ENCODE peak calls at places on chromosomes 16 and 17, in six cellular contexts. One of them, this sample, is unnamed.

GRCh38 chr16:12317856-12318591 is 341.5 kb downstream of the SNX29 start:
- DNase-seq in NCI-H2029 treated with DMSO at 0.1 percent for 48 hours: no peak
- DNase-seq in stimulated activated CD4-positive, alpha-beta T cell treated with anti-CD3 and anti-CD28 coated beads, TNF-alpha, amount 100 ng/mL, for 1 hour: no peak
- DNase-seq in stimulated activated CD8-positive, alpha-beta memory T cell treated with anti-CD3 and anti-CD28 coated beads, Interleukin-4, amount 100 ng/mL, for 4 hours: no peak
- DNase-seq in glutamatergic neuron: no peak
- DNase-seq in HuH-7: no peak
- DNase-seq in this sample: no peak

GRCh38 chr17:81029859-81030258 is 5.1 kb upstream of the BAIAP2 start:
- DNase-seq in NCI-H2029 treated with DMSO at 0.1 percent for 48 hours: no peak
- DNase-seq in stimulated activated CD4-positive, alpha-beta T cell treated with anti-CD3 and anti-CD28 coated beads, TNF-alpha, amount 100 ng/mL, for 1 hour: no peak
- DNase-seq in stimulated activated CD8-positive, alpha-beta memory T cell treated with anti-CD3 and anti-CD28 coated beads, Interleukin-4, amount 100 ng/mL, for 4 hours: no peak
- DNase-seq in glutamatergic neuron: no peak
- DNase-seq in HuH-7: no peak
- DNase-seq in this sample: no peak

GRCh38 chr16:89827383-89828198 is 684 bp upstream of the SPIRE2 start:
- DNase-seq in NCI-H2029 treated with DMSO at 0.1 percent for 48 hours: no peak
- DNase-seq in stimulated activated CD4-positive, alpha-beta T cell treated with anti-CD3 and anti-CD28 coated beads, TNF-alpha, amount 100 ng/mL, for 1 hour: no peak
- DNase-seq in stimulated activated CD8-positive, alpha-beta memory T cell treated with anti-CD3 and anti-CD28 coated beads, Interleukin-4, amount 100 ng/mL, for 4 hours: no peak
- DNase-seq in glutamatergic neuron: peak
- DNase-seq in HuH-7: peak
- DNase-seq in this sample: peak

GRCh38 chr16:11683140-11683539 is 14.9 kb downstream of the SNN start:
- DNase-seq in NCI-H2029 treated with DMSO at 0.1 percent for 48 hours: no peak
- DNase-seq in stimulated activated CD4-positive, alpha-beta T cell treated with anti-CD3 and anti-CD28 coated beads, TNF-alpha, amount 100 ng/mL, for 1 hour: no peak
- DNase-seq in stimulated activated CD8-positive, alpha-beta memory T cell treated with anti-CD3 and anti-CD28 coated beads, Interleukin-4, amount 100 ng/mL, for 4 hours: no peak
- DNase-seq in glutamatergic neuron: no peak
- DNase-seq in HuH-7: no peak
- DNase-seq in this sample: no peak

GRCh38 chr16:938136-938535 is 32.6 kb downstream of the LMF1 start:
- DNase-seq in NCI-H2029 treated with DMSO at 0.1 percent for 48 hours: no peak
- DNase-seq in stimulated activated CD4-positive, alpha-beta T cell treated with anti-CD3 and anti-CD28 coated beads, TNF-alpha, amount 100 ng/mL, for 1 hour: no peak
- DNase-seq in stimulated activated CD8-positive, alpha-beta memory T cell treated with anti-CD3 and anti-CD28 coated beads, Interleukin-4, amount 100 ng/mL, for 4 hours: no peak
- DNase-seq in glutamatergic neuron: no peak
- DNase-seq in HuH-7: no peak
- DNase-seq in this sample: no peak

GRCh38 chr16:65679785-65680184 is 557.9 kb upstream of the CDH11 start:
- DNase-seq in NCI-H2029 treated with DMSO at 0.1 percent for 48 hours: no peak
- DNase-seq in stimulated activated CD4-positive, alpha-beta T cell treated with anti-CD3 and anti-CD28 coated beads, TNF-alpha, amount 100 ng/mL, for 1 hour: no peak
- DNase-seq in stimulated activated CD8-positive, alpha-beta memory T cell treated with anti-CD3 and anti-CD28 coated beads, Interleukin-4, amount 100 ng/mL, for 4 hours: no peak
- DNase-seq in glutamatergic neuron: no peak
- DNase-seq in HuH-7: no peak
- DNase-seq in this sample: no peak

GRCh38 chr17:71760062-71760720 is 360.6 kb upstream of the SOX9 start:
- DNase-seq in NCI-H2029 treated with DMSO at 0.1 percent for 48 hours: no peak
- DNase-seq in stimulated activated CD4-positive, alpha-beta T cell treated with anti-CD3 and anti-CD28 coated beads, TNF-alpha, amount 100 ng/mL, for 1 hour: no peak
- DNase-seq in stimulated activated CD8-positive, alpha-beta memory T cell treated with anti-CD3 and anti-CD28 coated beads, Interleukin-4, amount 100 ng/mL, for 4 hours: no peak
- DNase-seq in glutamatergic neuron: no peak
- DNase-seq in HuH-7: no peak
- DNase-seq in this sample: peak

GRCh38 chr17:77132411-77133086 is 8.2 kb upstream of the SEC14L1 start:
- DNase-seq in NCI-H2029 treated with DMSO at 0.1 percent for 48 hours: no peak
- DNase-seq in stimulated activated CD4-positive, alpha-beta T cell treated with anti-CD3 and anti-CD28 coated beads, TNF-alpha, amount 100 ng/mL, for 1 hour: no peak
- DNase-seq in stimulated activated CD8-positive, alpha-beta memory T cell treated with anti-CD3 and anti-CD28 coated beads, Interleukin-4, amount 100 ng/mL, for 4 hours: no peak
- DNase-seq in glutamatergic neuron: no peak
- DNase-seq in HuH-7: no peak
- DNase-seq in this sample: peak

GRCh38 chr16:56643080-56643778 is 4.8 kb downstream of the MT1A start:
- DNase-seq in NCI-H2029 treated with DMSO at 0.1 percent for 48 hours: no peak
- DNase-seq in stimulated activated CD4-positive, alpha-beta T cell treated with anti-CD3 and anti-CD28 coated beads, TNF-alpha, amount 100 ng/mL, for 1 hour: peak
- DNase-seq in stimulated activated CD8-positive, alpha-beta memory T cell treated with anti-CD3 and anti-CD28 coated beads, Interleukin-4, amount 100 ng/mL, for 4 hours: peak
- DNase-seq in glutamatergic neuron: peak
- DNase-seq in HuH-7: peak
- DNase-seq in this sample: peak

GRCh38 chr16:49280022-49280741 is 1.5 kb downstream of the CBLN1 start:
- DNase-seq in NCI-H2029 treated with DMSO at 0.1 percent for 48 hours: no peak
- DNase-seq in stimulated activated CD4-positive, alpha-beta T cell treated with anti-CD3 and anti-CD28 coated beads, TNF-alpha, amount 100 ng/mL, for 1 hour: no peak
- DNase-seq in stimulated activated CD8-positive, alpha-beta memory T cell treated with anti-CD3 and anti-CD28 coated beads, Interleukin-4, amount 100 ng/mL, for 4 hours: no peak
- DNase-seq in glutamatergic neuron: peak
- DNase-seq in HuH-7: no peak
- DNase-seq in this sample: no peak

GRCh38 chr17:12977008-12977751 is 40.6 kb downstream of the ELAC2 start:
- DNase-seq in NCI-H2029 treated with DMSO at 0.1 percent for 48 hours: no peak
- DNase-seq in stimulated activated CD4-positive, alpha-beta T cell treated with anti-CD3 and anti-CD28 coated beads, TNF-alpha, amount 100 ng/mL, for 1 hour: no peak
- DNase-seq in stimulated activated CD8-positive, alpha-beta memory T cell treated with anti-CD3 and anti-CD28 coated beads, Interleukin-4, amount 100 ng/mL, for 4 hours: no peak
- DNase-seq in glutamatergic neuron: no peak
- DNase-seq in HuH-7: no peak
- DNase-seq in this sample: peak

GRCh38 chr16:53055603-53056527 is 1.1 kb downstream of the CHD9 start:
- DNase-seq in NCI-H2029 treated with DMSO at 0.1 percent for 48 hours: no peak
- DNase-seq in stimulated activated CD4-positive, alpha-beta T cell treated with anti-CD3 and anti-CD28 coated beads, TNF-alpha, amount 100 ng/mL, for 1 hour: no peak
- DNase-seq in stimulated activated CD8-positive, alpha-beta memory T cell treated with anti-CD3 and anti-CD28 coated beads, Interleukin-4, amount 100 ng/mL, for 4 hours: no peak
- DNase-seq in glutamatergic neuron: no peak
- DNase-seq in HuH-7: peak
- DNase-seq in this sample: peak

GRCh38 chr16:85047867-85048455 is 20.4 kb downstream of the KIAA0513 start:
- DNase-seq in NCI-H2029 treated with DMSO at 0.1 percent for 48 hours: no peak
- DNase-seq in stimulated activated CD4-positive, alpha-beta T cell treated with anti-CD3 and anti-CD28 coated beads, TNF-alpha, amount 100 ng/mL, for 1 hour: no peak
- DNase-seq in stimulated activated CD8-positive, alpha-beta memory T cell treated with anti-CD3 and anti-CD28 coated beads, Interleukin-4, amount 100 ng/mL, for 4 hours: no peak
- DNase-seq in glutamatergic neuron: no peak
- DNase-seq in HuH-7: no peak
- DNase-seq in this sample: no peak

GRCh38 chr17:1232331-1232730 is 37.9 kb upstream of the BHLHA9 start:
- DNase-seq in NCI-H2029 treated with DMSO at 0.1 percent for 48 hours: no peak
- DNase-seq in stimulated activated CD4-positive, alpha-beta T cell treated with anti-CD3 and anti-CD28 coated beads, TNF-alpha, amount 100 ng/mL, for 1 hour: no peak
- DNase-seq in stimulated activated CD8-positive, alpha-beta memory T cell treated with anti-CD3 and anti-CD28 coated beads, Interleukin-4, amount 100 ng/mL, for 4 hours: no peak
- DNase-seq in glutamatergic neuron: no peak
- DNase-seq in HuH-7: no peak
- DNase-seq in this sample: no peak

GRCh38 chr16:47162670-47163420 is 19.1 kb upstream of the NETO2 start:
- DNase-seq in NCI-H2029 treated with DMSO at 0.1 percent for 48 hours: no peak
- DNase-seq in stimulated activated CD4-positive, alpha-beta T cell treated with anti-CD3 and anti-CD28 coated beads, TNF-alpha, amount 100 ng/mL, for 1 hour: no peak
- DNase-seq in stimulated activated CD8-positive, alpha-beta memory T cell treated with anti-CD3 and anti-CD28 coated beads, Interleukin-4, amount 100 ng/mL, for 4 hours: no peak
- DNase-seq in glutamatergic neuron: no peak
- DNase-seq in HuH-7: no peak
- DNase-seq in this sample: no peak

GRCh38 chr17:5793899-5794298 is 209.6 kb upstream of the NLRP1 start:
- DNase-seq in NCI-H2029 treated with DMSO at 0.1 percent for 48 hours: no peak
- DNase-seq in stimulated activated CD4-positive, alpha-beta T cell treated with anti-CD3 and anti-CD28 coated beads, TNF-alpha, amount 100 ng/mL, for 1 hour: no peak
- DNase-seq in stimulated activated CD8-positive, alpha-beta memory T cell treated with anti-CD3 and anti-CD28 coated beads, Interleukin-4, amount 100 ng/mL, for 4 hours: no peak
- DNase-seq in glutamatergic neuron: no peak
- DNase-seq in HuH-7: peak
- DNase-seq in this sample: peak

GRCh38 chr16:1105888-1106620 is 10.0 kb upstream of the C1QTNF8 start:
- DNase-seq in NCI-H2029 treated with DMSO at 0.1 percent for 48 hours: no peak
- DNase-seq in stimulated activated CD4-positive, alpha-beta T cell treated with anti-CD3 and anti-CD28 coated beads, TNF-alpha, amount 100 ng/mL, for 1 hour: no peak
- DNase-seq in stimulated activated CD8-positive, alpha-beta memory T cell treated with anti-CD3 and anti-CD28 coated beads, Interleukin-4, amount 100 ng/mL, for 4 hours: no peak
- DNase-seq in glutamatergic neuron: peak
- DNase-seq in HuH-7: peak
- DNase-seq in this sample: peak

GRCh38 chr16:53511403-53512280 is 8.6 kb upstream of the AKTIP start:
- DNase-seq in NCI-H2029 treated with DMSO at 0.1 percent for 48 hours: no peak
- DNase-seq in stimulated activated CD4-positive, alpha-beta T cell treated with anti-CD3 and anti-CD28 coated beads, TNF-alpha, amount 100 ng/mL, for 1 hour: no peak
- DNase-seq in stimulated activated CD8-positive, alpha-beta memory T cell treated with anti-CD3 and anti-CD28 coated beads, Interleukin-4, amount 100 ng/mL, for 4 hours: no peak
- DNase-seq in glutamatergic neuron: no peak
- DNase-seq in HuH-7: peak
- DNase-seq in this sample: no peak

GRCh38 chr16:70481929-70482536 is 27.6 kb downstream of the FCSK start:
- DNase-seq in NCI-H2029 treated with DMSO at 0.1 percent for 48 hours: no peak
- DNase-seq in stimulated activated CD4-positive, alpha-beta T cell treated with anti-CD3 and anti-CD28 coated beads, TNF-alpha, amount 100 ng/mL, for 1 hour: no peak
- DNase-seq in stimulated activated CD8-positive, alpha-beta memory T cell treated with anti-CD3 and anti-CD28 coated beads, Interleukin-4, amount 100 ng/mL, for 4 hours: no peak
- DNase-seq in glutamatergic neuron: no peak
- DNase-seq in HuH-7: no peak
- DNase-seq in this sample: peak

GRCh38 chr17:80918731-80919130 is 72.9 kb upstream of the CHMP6 start:
- DNase-seq in NCI-H2029 treated with DMSO at 0.1 percent for 48 hours: no peak
- DNase-seq in stimulated activated CD4-positive, alpha-beta T cell treated with anti-CD3 and anti-CD28 coated beads, TNF-alpha, amount 100 ng/mL, for 1 hour: no peak
- DNase-seq in stimulated activated CD8-positive, alpha-beta memory T cell treated with anti-CD3 and anti-CD28 coated beads, Interleukin-4, amount 100 ng/mL, for 4 hours: no peak
- DNase-seq in glutamatergic neuron: no peak
- DNase-seq in HuH-7: no peak
- DNase-seq in this sample: no peak

GRCh38 chr17:27321372-27321771 is 27.5 kb downstream of the WSB1 start:
- DNase-seq in NCI-H2029 treated with DMSO at 0.1 percent for 48 hours: no peak
- DNase-seq in stimulated activated CD4-positive, alpha-beta T cell treated with anti-CD3 and anti-CD28 coated beads, TNF-alpha, amount 100 ng/mL, for 1 hour: no peak
- DNase-seq in stimulated activated CD8-positive, alpha-beta memory T cell treated with anti-CD3 and anti-CD28 coated beads, Interleukin-4, amount 100 ng/mL, for 4 hours: no peak
- DNase-seq in glutamatergic neuron: no peak
- DNase-seq in HuH-7: no peak
- DNase-seq in this sample: no peak

GRCh38 chr16:85422124-85422373 is 191.1 kb upstream of the GSE1 start:
- DNase-seq in NCI-H2029 treated with DMSO at 0.1 percent for 48 hours: no peak
- DNase-seq in stimulated activated CD4-positive, alpha-beta T cell treated with anti-CD3 and anti-CD28 coated beads, TNF-alpha, amount 100 ng/mL, for 1 hour: no peak
- DNase-seq in stimulated activated CD8-positive, alpha-beta memory T cell treated with anti-CD3 and anti-CD28 coated beads, Interleukin-4, amount 100 ng/mL, for 4 hours: no peak
- DNase-seq in glutamatergic neuron: peak
- DNase-seq in HuH-7: peak
- DNase-seq in this sample: no peak

GRCh38 chr17:35709874-35710273 is 21.6 kb upstream of the RASL10B start:
- DNase-seq in NCI-H2029 treated with DMSO at 0.1 percent for 48 hours: no peak
- DNase-seq in stimulated activated CD4-positive, alpha-beta T cell treated with anti-CD3 and anti-CD28 coated beads, TNF-alpha, amount 100 ng/mL, for 1 hour: no peak
- DNase-seq in stimulated activated CD8-positive, alpha-beta memory T cell treated with anti-CD3 and anti-CD28 coated beads, Interleukin-4, amount 100 ng/mL, for 4 hours: no peak
- DNase-seq in glutamatergic neuron: no peak
- DNase-seq in HuH-7: no peak
- DNase-seq in this sample: peak

GRCh38 chr16:19583665-19584300 is 28.3 kb downstream of the VPS35L start:
- DNase-seq in NCI-H2029 treated with DMSO at 0.1 percent for 48 hours: peak
- DNase-seq in stimulated activated CD4-positive, alpha-beta T cell treated with anti-CD3 and anti-CD28 coated beads, TNF-alpha, amount 100 ng/mL, for 1 hour: no peak
- DNase-seq in stimulated activated CD8-positive, alpha-beta memory T cell treated with anti-CD3 and anti-CD28 coated beads, Interleukin-4, amount 100 ng/mL, for 4 hours: no peak
- DNase-seq in glutamatergic neuron: peak
- DNase-seq in HuH-7: peak
- DNase-seq in this sample: peak

GRCh38 chr16:3938843-3939624 is 58.5 kb upstream of the CREBBP start:
- DNase-seq in NCI-H2029 treated with DMSO at 0.1 percent for 48 hours: no peak
- DNase-seq in stimulated activated CD4-positive, alpha-beta T cell treated with anti-CD3 and anti-CD28 coated beads, TNF-alpha, amount 100 ng/mL, for 1 hour: peak
- DNase-seq in stimulated activated CD8-positive, alpha-beta memory T cell treated with anti-CD3 and anti-CD28 coated beads, Interleukin-4, amount 100 ng/mL, for 4 hours: peak
- DNase-seq in glutamatergic neuron: peak
- DNase-seq in HuH-7: peak
- DNase-seq in this sample: no peak